ENCODE peak calls at places on chromosomes 16 and 17, in eight cellular contexts. D is ascending aorta; Q is cardiac muscle cell; K is CD4-positive, CD25-positive, alpha-beta regulatory T cell; T is transverse colon; A is heart right ventricle; W is OCI-LY7; X is uterus. Z is an unnamed sample. For H3K4me1, the result is how much of the 10 kb centered on the place peaks cover.

GRCh38 chr16:78485188-78485898 is 385.9 kb downstream of the WWOX start:
- DNase-seq in D (no peak), Q (no peak), K (no peak), T (no peak), A (no peak), W (no peak), X (no peak), Z (no peak)

GRCh38 chr16:57435838-57436237 is 11.3 kb downstream of the CIAPIN1 start:
- DNase-seq in D (no peak), Q (no peak), K (no peak), T (no peak), A (no peak), W (no peak), X (no peak), Z (no peak)

GRCh38 chr17:66829386-66829864 is 5.5 kb upstream of the CACNG5 start:
- DNase-seq in D (no peak), Q (peak), K (peak), T (peak), A (no peak), W (no peak), X (no peak), Z (peak)

GRCh38 chr17:72560303-72561247 is 439.8 kb downstream of the SOX9 start:
- DNase-seq in D (no peak), Q (peak), K (peak), T (peak), A (no peak), W (peak), X (no peak), Z (no peak)

GRCh38 chr16:6095414-6095813 is 997.8 kb upstream of the EEF2KMT start:
- DNase-seq in D (no peak), Q (peak), K (no peak), T (no peak), A (no peak), W (no peak), X (no peak), Z (no peak)

GRCh38 chr17:81731271-81731670 is 19.2 kb downstream of the SLC25A10 start:
- DNase-seq in D (no peak), Q (no peak), K (no peak), T (no peak), A (no peak), W (no peak), X (no peak), Z (no peak)

GRCh38 chr17:40038882-40039513 is 15.2 kb downstream of the MED24 start:
- DNase-seq in D (peak), Q (peak), K (no peak), T (peak), A (peak), W (no peak), X (peak), Z (peak)

GRCh38 chr16:88570691-88571092 is 489 bp downstream of the ZC3H18 start:
- DNase-seq in D (no peak), Q (peak), K (no peak), T (peak), A (peak), W (peak), X (no peak), Z (no peak)

GRCh38 chr16:29761882-29762281 is 16.1 kb upstream of the C16orf54 start:
- DNase-seq in D (no peak), Q (no peak), K (no peak), T (no peak), A (no peak), W (no peak), X (no peak), Z (no peak)

GRCh38 chr17:37848690-37849616 is 75.3 kb upstream of the TBC1D3K start:
- DNase-seq in D (no peak), Q (no peak), K (no peak), T (no peak), A (no peak), W (no peak), X (no peak), Z (no peak)

GRCh38 chr16:75385507-75386152 is 47.7 kb downstream of the CFDP1 start:
- DNase-seq in D (no peak), Q (peak), K (peak), T (no peak), A (no peak), W (peak), X (peak), Z (no peak)

GRCh38 chr16:68470461-68471150 is 22.3 kb upstream of the SMPD3 start:
- DNase-seq in D (no peak), Q (no peak), K (no peak), T (peak), A (no peak), W (peak), X (no peak), Z (no peak)

GRCh38 chr16:56748826-56749225 is 18.9 kb downstream of the NUP93 start:
- DNase-seq in D (no peak), Q (peak), K (no peak), T (no peak), A (no peak), W (no peak), X (no peak), Z (no peak)

GRCh38 chr16:7366041-7366440 is 33.4 kb downstream of the RBFOX1 start:
- DNase-seq in D (no peak), Q (no peak), K (no peak), T (no peak), A (no peak), W (no peak), X (no peak), Z (no peak)

GRCh38 chr16:89101303-89102034 is 7.8 kb downstream of the ACSF3 start:
- DNase-seq in D (no peak), Q (no peak), K (no peak), T (no peak), A (no peak), W (no peak), X (no peak), Z (peak)

GRCh38 chr16:89330177-89330856 is 112.8 kb downstream of the ZNF778 start:
- DNase-seq in D (no peak), Q (no peak), K (peak), T (no peak), A (no peak), W (no peak), X (no peak), Z (peak)

GRCh38 chr17:34781071-34781470 is 180.2 kb downstream of the CCT6B start:
- DNase-seq in D (no peak), Q (no peak), K (no peak), T (no peak), A (no peak), W (no peak), X (no peak), Z (no peak)

GRCh38 chr17:82315703-82316358 is 1.6 kb downstream of the CD7 start:
- DNase-seq in D (no peak), Q (no peak), K (peak), T (no peak), A (peak), W (no peak), X (no peak), Z (peak)

GRCh38 chr17:73611630-73612029 is 32.6 kb downstream of the SDK2 start:
- DNase-seq in D (no peak), Q (no peak), K (no peak), T (no peak), A (no peak), W (no peak), X (no peak), Z (no peak)

GRCh38 chr17:81514735-81515529 is 2.3 kb upstream of the ACTG1 start:
- DNase-seq in D (peak), Q (peak), K (peak), T (peak), A (peak), W (peak), X (peak), Z (peak)

GRCh38 chr17:27993723-27994310 is 48.7 kb upstream of the NLK start:
- DNase-seq in D (no peak), Q (no peak), K (no peak), T (no peak), A (no peak), W (no peak), X (no peak), Z (no peak)

GRCh38 chr17:14372905-14373559 is 72.2 kb downstream of the HS3ST3B1 start:
- DNase-seq in D (no peak), Q (peak), K (no peak), T (no peak), A (no peak), W (no peak), X (no peak), Z (no peak)

GRCh38 chr16:87017388-87018012 is 299.7 kb downstream of the C16orf95 start:
- DNase-seq in D (no peak), Q (no peak), K (no peak), T (no peak), A (no peak), W (no peak), X (no peak), Z (no peak)

GRCh38 chr17:37067555-37068111 is 118.9 kb downstream of the AATF start:
- DNase-seq in D (no peak), Q (no peak), K (no peak), T (peak), A (peak), W (no peak), X (no peak), Z (peak)

GRCh38 chr16:1706386-1707192 is 594 bp downstream of the MAPK8IP3 start:
- DNase-seq in D (no peak), Q (peak), K (peak), T (no peak), A (no peak), W (peak), X (no peak), Z (peak)

GRCh38 chr16:79540825-79541595 is 59.5 kb downstream of the MAF start:
- DNase-seq in D (no peak), Q (no peak), K (no peak), T (no peak), A (no peak), W (no peak), X (no peak), Z (no peak)

GRCh38 chr16:4352843-4353242 is 1.7 kb upstream of the PAM16 start:
- DNase-seq in D (no peak), Q (no peak), K (no peak), T (no peak), A (no peak), W (no peak), X (no peak), Z (no peak)

GRCh38 chr16:4349332-4349731 is 1.8 kb downstream of the PAM16 start:
- DNase-seq in D (no peak), Q (no peak), K (no peak), T (no peak), A (no peak), W (no peak), X (no peak), Z (no peak)

GRCh38 chr16:4350365-4350786 is 745 bp downstream of the PAM16 start:
- DNase-seq in D (no peak), Q (no peak), K (no peak), T (no peak), A (no peak), W (no peak), X (no peak), Z (peak)

GRCh38 chr16:4351880-4352279 is 759 bp upstream of the PAM16 start:
- DNase-seq in D (no peak), Q (no peak), K (no peak), T (no peak), A (no peak), W (no peak), X (no peak), Z (no peak)

DNA sequence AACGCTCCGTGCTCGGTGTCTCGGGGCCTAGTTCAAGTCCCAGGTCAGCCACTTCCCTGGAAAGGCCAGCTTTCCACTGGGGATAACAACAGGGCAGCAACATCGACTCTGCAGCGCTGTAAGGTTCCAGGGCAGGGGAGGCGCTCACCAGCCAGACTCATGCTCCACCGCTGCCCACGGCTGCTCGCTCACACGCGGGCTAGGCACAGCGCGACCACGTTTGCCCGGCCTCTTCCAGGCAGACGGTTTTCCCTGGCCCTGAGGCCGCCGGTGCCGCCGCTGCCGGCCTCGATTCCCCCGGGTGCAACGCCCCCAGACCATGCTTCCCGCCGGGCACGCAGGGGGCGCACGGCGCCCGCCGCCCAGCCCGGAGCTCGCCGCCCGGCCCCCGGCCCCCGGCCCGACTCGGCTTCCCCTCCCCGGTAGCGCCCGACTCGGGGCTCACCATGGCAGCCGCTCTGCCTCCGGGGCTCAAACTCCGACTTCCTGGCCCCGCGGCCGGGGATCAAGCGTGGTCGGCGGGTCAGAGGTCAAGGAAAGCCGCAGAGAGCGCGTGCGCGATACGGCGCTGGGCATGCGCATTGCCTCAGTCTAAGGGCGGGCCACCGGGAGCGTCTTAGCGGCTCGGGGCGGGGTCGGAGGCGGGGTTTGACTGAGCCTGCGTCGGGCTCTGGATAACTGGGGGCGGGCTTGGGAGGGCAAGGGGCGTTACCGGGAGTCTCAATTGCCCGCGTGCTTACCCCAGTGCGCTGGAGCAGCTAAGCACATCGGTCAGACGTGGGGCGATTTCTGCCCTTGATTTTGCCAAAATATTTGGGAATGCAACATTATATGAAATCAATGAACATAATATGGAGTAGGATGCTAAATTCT is at the start of gene PAM16:
- DNase-seq in D (peak), Q (peak), K (peak), T (peak), A (peak), W (peak), X (peak), Z (peak)
- H3K27ac ChIP-seq in D (peak), Q (peak), K (peak), T (peak), A (peak), W (peak), X (peak), Z (peak)

GRCh38 chr16:46916980-46917379 is 32.8 kb downstream of the GPT2 start:
- DNase-seq in D (no peak), Q (no peak), K (no peak), T (no peak), A (no peak), W (peak), X (no peak), Z (no peak)

GRCh38 chr16:46918905-46919792 is 35.0 kb downstream of the GPT2 start:
- DNase-seq in D (no peak), Q (no peak), K (no peak), T (peak), A (no peak), W (peak), X (no peak), Z (no peak)

GRCh38 chr16:46914556-46915201 is 30.5 kb downstream of the GPT2 start:
- DNase-seq in D (no peak), Q (no peak), K (no peak), T (no peak), A (no peak), W (no peak), X (no peak), Z (no peak)

GRCh38 chr16:46918400-46918799 is 34.2 kb downstream of the GPT2 start:
- DNase-seq in D (no peak), Q (no peak), K (no peak), T (no peak), A (no peak), W (no peak), X (no peak), Z (no peak)

DNA sequence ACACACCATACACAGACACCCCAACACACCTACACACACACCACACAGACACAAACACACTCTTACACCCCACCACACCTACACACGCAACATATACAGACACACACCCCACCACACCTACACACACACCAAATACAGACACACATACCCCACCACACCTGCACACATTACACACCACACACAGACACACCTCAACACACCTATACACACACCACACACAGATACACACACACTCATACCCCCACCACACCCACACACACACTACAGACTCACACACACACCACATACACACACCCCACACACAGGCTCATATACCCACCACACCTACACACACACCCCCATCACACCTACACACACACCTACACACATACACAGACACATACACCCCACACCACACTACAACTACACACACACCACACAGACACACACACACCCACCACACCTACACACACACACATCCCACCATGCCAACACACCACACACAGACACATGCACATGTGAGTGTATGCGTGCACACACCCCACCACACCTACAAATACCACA is 31.4 kb downstream of the GPT2 start:
- DNase-seq in D (no peak), Q (no peak), K (no peak), T (no peak), A (no peak), W (no peak), X (no peak), Z (no peak)
- H3K4me1 ChIP-seq in D (under half), Q (under half), K (under half), T (under half), A (under half), W (under half), X (under half), Z (under half)

DNA sequence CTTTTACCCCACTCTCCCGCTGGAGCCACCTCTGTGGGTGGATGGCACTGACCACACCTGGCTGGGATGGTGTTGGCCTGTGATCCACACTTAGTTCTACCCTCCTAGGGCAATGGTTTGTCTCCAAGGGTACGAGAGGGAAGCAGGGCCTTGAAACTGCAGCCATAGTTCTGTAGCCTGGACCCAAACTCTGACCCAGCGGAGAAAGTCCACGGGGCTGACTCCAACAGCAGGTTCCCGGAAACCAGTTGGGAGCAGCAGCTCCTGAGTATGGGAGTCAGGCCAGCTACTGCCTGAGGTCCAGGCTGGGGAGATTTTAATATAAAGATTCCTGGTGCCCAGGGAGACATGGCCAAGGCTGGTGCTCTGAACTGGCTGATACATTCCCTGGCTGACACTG is 23.6 kb upstream of the MTSS2 start:
- DNase-seq in D (no peak), Q (no peak), K (no peak), T (no peak), A (no peak), W (no peak), X (no peak), Z (peak)
- H3K27ac ChIP-seq in D (peak), Q (no peak), K (no peak), T (peak), A (no peak), W (no peak), X (peak), Z (no peak)

GRCh38 chr16:85429776-85430522 is 183.2 kb upstream of the GSE1 start:
- DNase-seq in D (no peak), Q (no peak), K (no peak), T (no peak), A (no peak), W (no peak), X (no peak), Z (no peak)
- H3K4me1 ChIP-seq in D (under half), Q (under half), K (under half), T (under half), A (under half), W (under half), X (under half), Z (under half)

GRCh38 chr17:80024206-80024972 is 11.3 kb downstream of the TBC1D16 start:
- DNase-seq in D (no peak), Q (no peak), K (no peak), T (no peak), A (no peak), W (no peak), X (no peak), Z (no peak)
- H3K27ac ChIP-seq in D (peak), Q (peak), K (no peak), T (peak), A (no peak), W (no peak), X (peak), Z (no peak)

DNA sequence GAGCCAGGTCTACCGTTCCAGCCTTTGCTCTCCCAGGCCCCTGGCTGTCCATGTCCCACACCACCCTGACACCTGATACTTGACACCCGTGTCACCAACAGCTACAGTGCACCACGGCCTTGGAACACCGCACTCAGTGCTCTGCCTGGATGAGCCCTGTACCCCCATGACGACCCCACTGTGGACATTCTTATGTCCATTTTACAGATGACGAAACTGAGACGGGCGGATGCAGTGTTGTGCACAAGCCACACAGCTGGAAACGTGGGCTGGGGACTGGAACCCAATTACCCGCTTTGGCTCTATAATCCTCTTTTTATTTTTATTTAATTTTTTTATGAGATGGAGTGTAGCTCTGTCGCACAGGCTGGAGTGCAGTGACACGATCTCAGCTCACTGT is 83.6 kb upstream of the CBX4 start:
- DNase-seq in D (no peak), Q (no peak), K (no peak), T (no peak), A (no peak), W (no peak), X (no peak), Z (peak)
- H3K4me1 ChIP-seq in D (under half), Q (under half), K (under half), T (under half), A (under half), W (under half), X (under half), Z (under half)

GRCh38 chr17:3894927-3895343 is 2.1 kb upstream of the CAMKK1 start:
- DNase-seq in D (no peak), Q (no peak), K (no peak), T (peak), A (no peak), W (no peak), X (peak), Z (peak)
- H3K27ac ChIP-seq in D (peak), Q (peak), K (no peak), T (peak), A (peak), W (no peak), X (no peak), Z (peak)

GRCh38 chr17:42075789-42076188 is 22.5 kb downstream of the ZNF385C start:
- DNase-seq in D (no peak), Q (no peak), K (no peak), T (no peak), A (no peak), W (no peak), X (no peak), Z (no peak)
- H3K4me1 ChIP-seq in D (under half), Q (under half), K (under half), T (under half), A (under half), W (under half), X (under half), Z (under half)

DNA sequence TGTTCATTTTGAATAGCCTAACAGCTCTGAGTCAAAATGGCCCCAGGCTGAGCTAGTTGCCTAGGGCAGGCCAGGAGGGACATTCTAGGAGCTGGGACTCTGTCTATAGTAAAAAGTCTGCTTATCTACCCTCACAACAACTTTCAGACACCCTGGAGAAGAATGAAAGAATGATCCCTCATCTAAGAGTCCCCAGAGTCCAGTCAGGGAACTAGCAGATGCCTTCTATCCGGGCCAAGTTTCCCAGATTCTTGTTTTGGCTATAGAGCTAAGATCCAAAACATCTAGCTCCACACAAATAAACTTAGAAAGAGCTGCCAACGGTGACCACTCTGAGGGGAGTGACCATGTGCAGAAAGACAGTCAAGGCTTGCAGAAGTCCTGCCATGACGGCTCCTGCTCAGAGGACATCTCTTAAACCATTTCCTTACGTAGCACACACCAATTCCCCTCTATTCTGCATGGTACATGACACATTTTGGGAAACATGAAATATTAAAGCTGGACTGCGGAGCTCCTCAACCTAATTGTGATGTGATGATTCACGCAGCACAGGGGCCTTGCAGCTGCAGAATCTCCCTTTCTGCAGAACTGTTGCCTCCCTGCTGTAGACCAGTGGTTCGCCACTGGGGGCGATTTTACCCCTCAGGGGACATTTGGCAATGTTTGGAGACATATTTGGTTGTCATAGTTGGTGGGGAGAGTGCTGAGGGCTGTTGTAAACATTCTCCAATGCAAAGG is 24.2 kb downstream of the FAM20A start:
- DNase-seq in D (no peak), Q (no peak), K (no peak), T (no peak), A (peak), W (peak), X (peak), Z (peak)
- H3K27ac ChIP-seq in D (no peak), Q (no peak), K (no peak), T (no peak), A (no peak), W (no peak), X (peak), Z (no peak)